ENCODE peak calls at places on chromosomes 16 and 17, in seven cellular contexts. N, H, V, I, P, Q and A are unnamed samples.

GRCh38 chr17:39175695-39176093 is 9.7 kb upstream of the ARL5C start:
- DNase-seq in N (no peak), H (no peak), V (no peak), I (no peak), P (no peak), Q (no peak), A (no peak)

GRCh38 chr17:44024853-44025252 is 10.1 kb upstream of the TMEM101 start:
- DNase-seq in N (no peak), H (no peak), V (no peak), I (no peak), P (no peak), Q (no peak), A (no peak)

GRCh38 chr17:4710693-4711634 is 532 bp downstream of the ARRB2 start:
- DNase-seq in N (no peak), H (no peak), V (no peak), I (peak), P (no peak), Q (no peak), A (peak)

GRCh38 chr16:75648265-75649076 is 898 bp downstream of the TERF2IP start:
- DNase-seq in N (peak), H (peak), V (peak), I (peak), P (peak), Q (peak), A (peak)

GRCh38 chr17:34858941-34859562 is 102.2 kb downstream of the CCT6B start:
- DNase-seq in N (no peak), H (no peak), V (peak), I (peak), P (no peak), Q (no peak), A (no peak)

GRCh38 chr16:75256059-75256870 is 4.8 kb upstream of the BCAR1 start:
- DNase-seq in N (no peak), H (no peak), V (no peak), I (peak), P (no peak), Q (no peak), A (peak)

GRCh38 chr17:29620271-29620670 is 2.4 kb downstream of the CORO6 start:
- DNase-seq in N (no peak), H (no peak), V (no peak), I (no peak), P (no peak), Q (no peak), A (no peak)

GRCh38 chr16:73432794-73433455 is 385.0 kb upstream of the ZFHX3 start:
- DNase-seq in N (no peak), H (peak), V (no peak), I (peak), P (no peak), Q (peak), A (no peak)

GRCh38 chr16:87416826-87417471 is 24.8 kb downstream of the MAP1LC3B start:
- DNase-seq in N (peak), H (no peak), V (peak), I (peak), P (no peak), Q (no peak), A (no peak)

GRCh38 chr17:8019665-8020064 is 17.2 kb downstream of the GUCY2D start:
- DNase-seq in N (no peak), H (no peak), V (no peak), I (no peak), P (peak), Q (no peak), A (no peak)

GRCh38 chr17:64507418-64507766 is 615 bp downstream of the CEP95 start:
- DNase-seq in N (peak), H (peak), V (peak), I (peak), P (peak), Q (peak), A (peak)

GRCh38 chr17:38600906-38601305 is 4.8 kb downstream of the SRCIN1 start:
- DNase-seq in N (no peak), H (no peak), V (no peak), I (no peak), P (no peak), Q (no peak), A (peak)

GRCh38 chr17:30961213-30962188 is 9.3 kb upstream of the RNF135 start:
- DNase-seq in N (no peak), H (no peak), V (no peak), I (no peak), P (peak), Q (no peak), A (no peak)

GRCh38 chr17:64343833-64344637 is 46.6 kb downstream of the PECAM1 start:
- DNase-seq in N (peak), H (peak), V (peak), I (peak), P (peak), Q (peak), A (peak)

GRCh38 chr16:3158014-3158497 is 23.2 kb downstream of the ZNF213 start:
- DNase-seq in N (no peak), H (no peak), V (peak), I (no peak), P (no peak), Q (no peak), A (no peak)

GRCh38 chr16:81451753-81452680 is 7.4 kb downstream of the CMIP start:
- DNase-seq in N (no peak), H (no peak), V (peak), I (no peak), P (no peak), Q (no peak), A (peak)

GRCh38 chr17:36475346-36475970 is 11.0 kb upstream of the ZNHIT3 start:
- DNase-seq in N (no peak), H (no peak), V (no peak), I (no peak), P (no peak), Q (peak), A (no peak)

GRCh38 chr17:2101448-2102257 is 46.8 kb downstream of the HIC1 start:
- DNase-seq in N (peak), H (peak), V (no peak), I (no peak), P (peak), Q (no peak), A (peak)

GRCh38 chr16:66479661-66480264 is 52.7 kb downstream of the BEAN1 start:
- DNase-seq in N (no peak), H (no peak), V (no peak), I (no peak), P (no peak), Q (no peak), A (no peak)

GRCh38 chr16:57098188-57098841 is 5.9 kb downstream of the CPNE2 start:
- DNase-seq in N (no peak), H (no peak), V (no peak), I (no peak), P (no peak), Q (no peak), A (no peak)

GRCh38 chr17:37488009-37488604 is 1.6 kb upstream of the DUSP14 start:
- DNase-seq in N (peak), H (peak), V (peak), I (peak), P (peak), Q (peak), A (no peak)

GRCh38 chr17:41655611-41656111 is 31.3 kb upstream of the KRT17 start:
- DNase-seq in N (no peak), H (no peak), V (no peak), I (no peak), P (no peak), Q (no peak), A (peak)